ENCODE peak calls at places on chromosomes 16 and 17, in four cellular contexts. P is tibial artery, D is DND-41, L is HL-60. S is an unnamed sample.

GRCh38 chr16:85491798-85492616 is 121.1 kb upstream of the GSE1 start:
- DNase-seq in D (no peak), L (no peak), P (peak), S (no peak)

GRCh38 chr16:79751785-79752184 is 151.2 kb upstream of the MAF start:
- DNase-seq in D (no peak), L (no peak), P (peak), S (no peak)

GRCh38 chr17:82687375-82687861 is 11.1 kb downstream of the RAB40B start:
- DNase-seq in P (no peak), L (no peak), D (no peak), S (no peak)

GRCh38 chr16:57786632-57787518 is 15.4 kb downstream of the KIFC3 start:
- DNase-seq in P (no peak), L (no peak), D (no peak), S (no peak)

GRCh38 chr16:72099377-72099818 is 5.8 kb downstream of the DHX38 start:
- DNase-seq in D (peak), P (no peak), L (peak), S (no peak)

GRCh38 chr16:81465375-81465943 is 20.9 kb downstream of the CMIP start:
- DNase-seq in L (no peak), D (no peak), P (no peak), S (no peak)

GRCh38 chr17:20315821-20316220 is 151.5 kb downstream of the LGALS9B start:
- DNase-seq in D (no peak), L (no peak), P (no peak), S (no peak)

GRCh38 chr17:54967621-54968258 is 714 bp downstream of the COX11 start:
- DNase-seq in D (peak), L (no peak), P (no peak), S (no peak)

GRCh38 chr16:28309811-28310311 is 17.5 kb downstream of the SBK1 start:
- DNase-seq in D (peak), L (no peak), P (no peak), S (no peak)

GRCh38 chr17:12388206-12388605 is 277.5 kb upstream of the MYOCD start:
- DNase-seq in P (no peak), D (no peak), L (no peak), S (no peak)

GRCh38 chr16:9480503-9480902 is 389.1 kb downstream of the HAPSTR1 start:
- DNase-seq in L (no peak), P (no peak), D (no peak), S (no peak)

GRCh38 chr16:46922239-46922638 is 38.1 kb downstream of the GPT2 start:
- DNase-seq in P (no peak), D (no peak), L (no peak), S (no peak)

GRCh38 chr17:32486701-32487459 is at the start of gene CDK5R1:
- DNase-seq in D (peak), L (peak), P (no peak), S (no peak)

GRCh38 chr17:49787932-49788442 is 494 bp upstream of the KAT7 start:
- DNase-seq in P (peak), D (peak), L (peak), S (no peak)

GRCh38 chr17:57675427-57675826 is 69.7 kb downstream of the CCDC182 start:
- DNase-seq in P (no peak), L (no peak), D (no peak), S (no peak)

DNA sequence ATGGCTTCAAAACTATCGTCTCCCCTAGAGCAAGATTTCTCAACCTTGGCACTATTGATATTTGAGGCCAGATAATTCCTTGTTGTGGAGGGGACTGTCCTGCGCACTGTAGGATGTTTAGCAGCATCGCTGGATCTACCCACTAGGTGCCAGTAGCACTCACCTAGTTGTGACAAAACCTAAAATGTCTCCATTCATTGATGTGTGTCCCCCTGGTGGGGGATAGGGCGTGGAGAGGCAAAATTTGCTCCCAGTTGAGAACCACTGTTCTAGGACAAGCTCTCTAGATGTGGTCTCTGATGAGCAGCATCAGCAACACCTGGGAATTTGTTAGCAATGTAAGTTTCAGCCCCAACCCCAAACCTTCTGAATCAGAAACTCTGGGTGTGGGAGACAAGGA is 259.0 kb downstream of the XYLT1 start:
- DNase-seq in L (peak), D (peak), P (no peak), S (no peak)
- TF ChIP-seq CTCF in L (peak), D (peak), P (peak), S (peak)

DNA sequence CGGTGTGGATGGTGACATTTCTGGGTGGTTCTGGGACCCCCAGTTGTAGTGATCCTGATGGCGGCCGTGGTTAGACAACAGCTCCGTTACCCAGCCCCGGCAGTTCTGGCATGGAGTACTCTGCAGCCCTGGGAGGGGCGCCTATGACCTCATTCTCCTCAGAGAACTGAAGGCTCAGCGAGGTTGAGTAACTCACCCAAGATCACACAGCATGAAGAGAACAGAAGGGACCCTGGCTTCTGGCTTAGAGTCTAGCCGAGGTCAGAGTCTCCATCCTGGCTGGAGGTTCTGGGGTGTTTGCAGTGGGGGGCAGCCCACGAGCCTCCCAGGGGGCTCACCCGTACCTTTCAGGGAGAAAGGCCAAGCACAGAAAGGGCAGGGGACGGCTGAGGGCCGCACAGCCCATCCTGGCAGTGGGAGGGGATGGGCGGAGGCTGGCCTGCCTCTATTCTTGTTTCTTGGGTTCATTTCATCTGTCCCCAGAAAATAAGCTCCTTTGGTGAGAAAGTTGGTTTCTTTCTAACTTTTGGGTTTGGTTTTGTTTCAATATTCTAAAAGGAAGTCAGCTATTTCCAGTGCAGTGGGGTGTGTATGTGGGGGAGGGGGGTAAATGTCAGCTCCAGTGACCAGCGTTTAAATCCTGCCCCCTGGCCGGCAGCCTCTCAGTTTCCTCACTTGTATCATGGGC is 13.2 kb downstream of the ZFPM1 start:
- DNase-seq in D (no peak), P (no peak), L (no peak), S (no peak)
- H3K4me3 ChIP-seq in D (no peak), P (no peak), L (no peak), S (no peak)

GRCh38 chr17:69677130-69677529 is 262.6 kb downstream of the MAP2K6 start:
- DNase-seq in P (no peak), D (no peak), L (no peak), S (no peak)
- TF ChIP-seq CTCF in P (no peak), D (no peak), L (no peak), S (no peak)

GRCh38 chr16:74558873-74559272 is 48.0 kb downstream of the GLG1 start:
- DNase-seq in P (no peak), L (no peak), D (no peak), S (no peak)
- H3K4me3 ChIP-seq in P (no peak), L (no peak), D (no peak), S (no peak)

DNA sequence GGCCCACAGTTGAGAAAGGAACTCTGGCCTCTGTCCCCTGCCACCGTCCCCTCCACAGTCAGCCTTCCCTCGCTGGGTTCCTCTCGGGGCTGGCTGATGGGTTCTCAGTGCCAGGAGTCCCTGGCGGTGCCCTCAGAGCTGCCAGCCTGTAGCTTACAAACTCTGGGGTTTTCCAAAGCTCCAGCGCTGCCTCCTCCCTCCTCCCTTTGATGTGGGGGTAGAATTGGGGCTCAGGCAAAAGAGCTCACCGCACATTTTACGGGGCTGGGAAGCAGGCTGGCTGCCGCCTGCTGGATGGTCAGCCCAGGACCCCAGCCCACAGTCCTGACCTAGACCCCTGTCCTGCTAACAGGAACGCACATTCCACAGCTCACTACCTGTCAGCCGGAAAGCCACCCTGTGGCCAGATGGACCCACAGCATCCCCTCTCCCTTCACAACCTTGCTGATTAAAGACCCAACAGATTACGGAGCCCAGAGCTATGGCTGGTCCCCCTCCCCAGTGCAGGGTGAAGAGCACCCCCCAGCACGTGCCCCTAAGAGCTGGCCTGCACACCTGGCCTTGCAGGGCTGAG is 6.0 kb downstream of the VASN start:
- DNase-seq in D (no peak), L (no peak), P (no peak), S (no peak)
- TF ChIP-seq CTCF in D (no peak), L (no peak), P (no peak), S (peak)

GRCh38 chr17:78724999-78725398 is 57.1 kb downstream of the CYTH1 start:
- DNase-seq in L (no peak), D (no peak), P (no peak), S (no peak)
- H3K4me3 ChIP-seq in L (no peak), D (no peak), P (no peak), S (no peak)

GRCh38 chr17:48051278-48051677 is 3.1 kb downstream of the NFE2L1 start:
- DNase-seq in P (no peak), L (no peak), D (no peak), S (no peak)

GRCh38 chr17:48052956-48053757 is 5.0 kb downstream of the NFE2L1 start:
- DNase-seq in D (no peak), L (no peak), P (peak), S (peak)

GRCh38 chr17:48053758-48054237 is 5.6 kb downstream of the NFE2L1 start:
- DNase-seq in L (no peak), P (no peak), D (no peak), S (no peak)

GRCh38 chr17:48054238-48055185 is 6.4 kb downstream of the NFE2L1 start:
- DNase-seq in D (no peak), P (peak), L (no peak), S (peak)

GRCh38 chr17:48051706-48052486 is 3.7 kb downstream of the NFE2L1 start:
- DNase-seq in D (no peak), P (peak), L (peak), S (peak)
- TF ChIP-seq CTCF in D (no peak), P (peak), L (no peak), S (peak)